ENCODE peak calls at places on chromosomes 1 and 21, in seven cellular contexts. G is H1, T is mesenchymal stem cell, C is mesendoderm, M is H9, K is trophoblast cell, I is neuronal stem cell. A is an unnamed sample.

GRCh38 chr1:209775634-209776033 is 8.7 kb downstream of the C1orf74 start:
- DNase-seq in C (no peak), T (no peak), M (no peak), I (no peak), G (no peak), K (no peak), A (no peak)

GRCh38 chr1:164184273-164184672 is 374.7 kb upstream of the PBX1 start:
- DNase-seq in G (no peak), I (no peak), T (no peak), M (no peak), K (peak), C (no peak), A (no peak)

GRCh38 chr21:14923468-14923867 is 141.3 kb downstream of the NRIP1 start:
- DNase-seq in C (no peak), G (no peak), M (no peak), I (no peak), T (no peak), K (no peak), A (peak)

GRCh38 chr1:159921700-159922498 is 3.4 kb downstream of the TAGLN2 start:
- DNase-seq in G (no peak), T (peak), I (no peak), K (no peak), M (no peak), C (no peak), A (peak)

GRCh38 chr21:42959754-42960153 is 14.6 kb upstream of the PKNOX1 start:
- DNase-seq in G (no peak), C (no peak), I (no peak), K (no peak), M (peak), T (no peak), A (no peak)

GRCh38 chr1:28239004-28239403 is 3.1 kb downstream of the ATP5IF1 start:
- DNase-seq in M (no peak), T (no peak), I (no peak), G (no peak), C (no peak), K (no peak), A (no peak)

GRCh38 chr21:34351786-34352241 is 12.0 kb upstream of the KCNE2 start:
- DNase-seq in I (peak), C (peak), K (peak), M (no peak), T (peak), G (no peak), A (peak)

GRCh38 chr1:222093518-222093917 is 351.6 kb upstream of the DUSP10 start:
- DNase-seq in I (no peak), G (no peak), K (no peak), M (no peak), T (no peak), C (no peak), A (no peak)

GRCh38 chr1:44318097-44319088 is 36.7 kb downstream of the ERI3 start:
- DNase-seq in I (no peak), C (peak), M (peak), T (peak), G (peak), K (peak), A (peak)

GRCh38 chr21:42201615-42202161 is 17.3 kb upstream of the ABCG1 start:
- DNase-seq in C (no peak), I (no peak), G (no peak), M (no peak), K (no peak), T (no peak), A (no peak)

GRCh38 chr21:28333455-28334108 is 659.1 kb downstream of the LTN1 start:
- DNase-seq in K (no peak), G (no peak), I (no peak), M (no peak), T (peak), C (no peak), A (peak)

GRCh38 chr1:43867946-43868740 is 65.5 kb upstream of the ARTN start:
- DNase-seq in C (no peak), K (no peak), M (peak), T (peak), G (no peak), I (no peak), A (peak)

GRCh38 chr1:182784556-182785171 is 4.9 kb upstream of the NPL start:
- DNase-seq in T (peak), G (no peak), K (peak), C (peak), I (peak), M (no peak), A (peak)

GRCh38 chr1:104765115-104765514 is 1015.4 kb downstream of the AMY1C start:
- DNase-seq in K (no peak), I (no peak), C (no peak), M (no peak), G (no peak), T (peak), A (no peak)

GRCh38 chr1:26696191-26696644 is 403 bp downstream of the ARID1A start:
- DNase-seq in M (no peak), G (no peak), C (no peak), I (no peak), T (no peak), K (no peak), A (no peak)

GRCh38 chr1:118744420-118744819 is 243.7 kb downstream of the TBX15 start:
- DNase-seq in T (no peak), K (no peak), M (no peak), C (no peak), G (no peak), I (no peak), A (no peak)

GRCh38 chr1:47437518-47438320 is at the start of gene FOXD2:
- DNase-seq in K (peak), T (peak), G (peak), I (peak), M (peak), C (peak), A (peak)

GRCh38 chr21:46009951-46010655 is 28.5 kb downstream of the COL6A1 start:
- DNase-seq in K (no peak), T (no peak), C (no peak), I (no peak), G (peak), M (peak), A (no peak)

GRCh38 chr1:6996371-6996770 is 211.1 kb downstream of the CAMTA1 start:
- DNase-seq in T (no peak), K (no peak), I (no peak), C (no peak), G (no peak), M (no peak), A (no peak)
- H2BK120ac ChIP-seq in T (no peak), K (no peak), I (no peak), C (no peak), G (no peak), M (no peak), A (no peak)

DNA sequence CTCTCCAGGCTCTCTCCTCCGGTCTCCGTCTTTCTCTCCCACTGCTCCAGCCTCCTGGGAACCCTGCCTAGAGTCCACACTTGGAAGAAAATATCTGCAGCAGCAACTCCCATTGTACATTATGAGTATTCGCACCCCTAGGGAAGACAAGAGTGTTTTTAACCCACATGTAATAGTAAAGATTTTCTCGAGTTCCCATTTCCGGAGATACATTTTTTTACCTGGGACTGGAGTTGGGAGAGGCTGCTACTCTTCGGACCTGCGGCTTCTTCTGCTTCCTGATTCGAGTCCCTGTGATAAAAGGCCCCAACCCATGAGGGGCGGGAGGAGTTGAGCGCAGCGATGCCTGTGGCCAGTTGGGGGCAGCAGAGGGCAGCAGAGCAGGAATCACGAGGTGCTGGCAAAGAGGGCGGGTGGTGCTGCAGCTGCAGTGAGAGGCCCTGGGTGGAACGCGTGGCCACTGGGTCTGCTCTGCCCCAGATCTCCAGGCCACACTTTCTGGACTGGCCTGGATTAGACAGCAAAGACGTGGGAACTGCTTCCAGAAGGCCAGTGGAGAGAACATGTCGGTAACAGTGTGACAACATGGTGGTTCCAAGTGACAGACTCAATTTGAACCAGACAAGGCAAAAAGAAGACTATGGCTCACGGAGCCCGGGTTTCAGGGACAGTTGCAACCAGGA is 221.0 kb upstream of the CSF3R start:
- DNase-seq in C (peak), I (peak), G (peak), M (peak), K (peak), T (peak), A (peak)
- H3K27ac ChIP-seq in C (no peak), I (no peak), G (no peak), M (no peak), K (no peak), T (no peak), A (no peak)

DNA sequence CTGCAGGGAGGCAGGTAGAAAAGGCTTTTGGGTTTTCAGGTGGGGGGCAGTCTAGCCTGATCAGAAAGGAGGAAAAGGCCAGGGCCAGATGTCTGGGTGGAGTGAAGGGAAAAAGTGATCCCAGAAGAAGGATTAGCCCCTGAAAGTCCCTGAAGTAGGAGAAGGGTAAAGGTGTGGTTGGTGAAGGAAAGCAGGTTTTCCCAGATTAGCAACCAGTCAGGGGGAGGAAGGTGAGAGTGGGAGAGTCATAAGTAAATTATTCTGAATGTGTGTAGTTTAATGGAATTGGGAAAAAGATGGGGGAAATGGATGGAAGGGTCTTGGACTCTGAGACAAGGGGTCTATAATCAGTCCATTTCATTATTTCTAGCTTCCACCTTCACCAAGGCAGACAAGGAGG is 647 bp upstream of the SPRR1A start:
- DNase-seq in M (no peak), T (no peak), G (no peak), K (no peak), I (no peak), C (no peak), A (no peak)
- H2BK120ac ChIP-seq in M (no peak), T (no peak), G (no peak), K (no peak), I (no peak), C (no peak), A (no peak)

GRCh38 chr1:152034654-152035405 is 2.0 kb downstream of the S100A11 start:
- DNase-seq in I (peak), T (peak), M (peak), C (peak), K (peak), G (peak), A (peak)

GRCh38 chr1:152036316-152037216 is at the start of gene S100A11:
- DNase-seq in I (no peak), K (peak), T (peak), G (peak), M (peak), C (peak), A (peak)

GRCh38 chr1:152034324-152034653 is 2.5 kb downstream of the S100A11 start:
- DNase-seq in M (no peak), G (no peak), T (no peak), I (no peak), C (no peak), K (no peak), A (no peak)

GRCh38 chr1:152035406-152036315 is 1.1 kb downstream of the S100A11 start:
- DNase-seq in C (peak), T (peak), M (no peak), G (no peak), I (no peak), K (no peak), A (no peak)

DNA sequence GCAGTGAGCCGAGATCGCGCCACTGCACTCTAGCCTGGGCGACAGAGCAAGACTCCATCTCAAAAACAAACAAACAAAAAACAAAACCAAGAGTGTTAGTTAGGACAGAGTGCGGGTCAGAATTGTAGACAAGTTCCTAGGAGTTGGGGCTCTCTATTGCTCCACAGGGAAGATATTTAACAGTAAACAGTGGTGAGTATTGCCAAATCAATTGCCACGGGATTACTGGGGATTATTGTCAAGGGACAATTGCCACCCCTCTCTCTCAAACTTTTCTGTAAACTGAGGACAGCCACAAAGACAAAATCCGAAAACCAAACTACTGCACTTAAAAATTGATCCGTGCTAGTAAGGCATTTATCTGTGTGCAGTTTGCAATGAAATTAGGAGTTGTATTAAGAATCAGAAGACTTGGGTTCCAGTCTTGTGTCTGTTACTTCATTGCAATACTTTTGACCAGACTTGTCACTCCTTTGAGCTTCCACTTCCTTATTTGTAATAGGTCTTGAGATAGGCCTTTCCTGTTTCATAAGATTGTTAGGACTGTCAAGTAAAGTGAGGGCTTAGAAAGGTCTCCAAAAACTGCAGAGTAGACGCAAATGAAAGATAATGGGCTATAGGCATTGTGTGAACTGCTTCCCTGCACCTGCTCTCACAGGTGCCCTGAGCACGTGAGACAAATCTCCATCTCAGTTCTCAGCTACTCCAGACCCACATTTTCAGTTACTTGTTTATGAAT is 1.3 kb upstream of the S100A11 start:
- DNase-seq in T (no peak), K (no peak), C (no peak), I (no peak), M (no peak), G (no peak), A (no peak)
- H3K27ac ChIP-seq in T (no peak), K (no peak), C (no peak), I (no peak), M (no peak), G (no peak), A (no peak)

DNA sequence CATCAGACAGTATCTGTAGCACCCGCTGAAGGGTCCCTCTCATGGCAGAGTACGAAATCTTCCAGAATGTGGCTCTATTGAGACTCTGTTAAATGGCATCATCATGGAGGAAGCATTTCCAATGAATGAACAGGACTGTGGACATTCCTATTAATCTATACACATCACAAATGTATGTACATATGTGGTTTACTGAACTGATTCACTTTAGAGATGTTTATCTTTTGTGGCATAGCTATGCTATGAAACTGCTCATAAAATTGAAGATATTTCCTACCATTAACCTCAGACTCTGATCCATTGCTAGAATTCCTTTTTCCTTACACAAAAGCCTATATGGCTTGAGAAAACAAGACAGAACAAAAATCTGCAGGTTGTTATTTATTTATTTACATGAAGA is 259.6 kb upstream of the RRP15 start:
- DNase-seq in M (no peak), T (peak), K (peak), I (no peak), C (no peak), G (no peak), A (peak)
- H2BK120ac ChIP-seq in M (no peak), T (no peak), K (no peak), I (no peak), C (no peak), G (no peak), A (no peak)

DNA sequence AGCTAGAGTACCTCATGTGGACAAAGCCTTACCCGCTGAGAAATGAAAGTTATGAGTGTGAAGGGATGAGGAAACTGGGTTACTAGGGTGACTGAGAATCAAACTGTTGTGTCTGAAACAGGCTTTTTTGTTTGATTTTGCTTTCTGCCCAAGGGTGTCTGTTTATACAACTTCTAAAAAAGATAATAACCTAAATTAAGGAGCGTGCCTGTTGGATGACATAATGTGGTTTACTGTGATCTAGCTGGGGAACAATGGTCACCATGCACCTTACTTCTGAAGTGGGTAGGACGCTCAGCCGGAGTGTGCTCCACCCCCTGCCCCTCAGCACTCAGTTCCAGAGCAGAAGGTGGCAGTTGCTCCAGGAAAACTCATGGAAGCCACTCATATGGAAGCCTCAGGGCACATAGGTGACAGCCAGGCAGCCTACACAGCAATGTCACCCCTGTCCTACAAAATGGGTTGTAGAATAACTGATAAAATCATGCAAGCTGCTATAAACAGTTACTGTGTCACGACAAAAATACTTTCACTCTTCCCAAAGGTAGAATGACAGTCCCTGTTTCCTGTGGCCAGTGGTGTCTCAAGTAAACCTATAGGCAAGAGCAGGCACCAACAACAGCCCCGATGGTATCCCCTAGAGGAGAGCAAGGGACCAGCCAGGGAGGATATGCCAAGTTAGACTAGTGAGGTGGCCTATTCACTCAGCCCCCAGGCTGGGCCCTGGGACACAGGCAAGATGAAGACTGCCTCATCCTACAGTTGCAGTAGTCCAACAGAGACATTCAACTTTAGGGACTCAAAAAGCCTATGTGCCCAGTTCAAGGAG is 29.3 kb downstream of the SIPA1L2 start:
- DNase-seq in T (peak), C (peak), K (peak), G (no peak), I (no peak), M (no peak), A (peak)
- H3K27ac ChIP-seq in T (no peak), C (no peak), K (no peak), G (no peak), I (no peak), M (no peak), A (no peak)

GRCh38 chr1:82219841-82220240 is 419.1 kb downstream of the ADGRL2 start:
- DNase-seq in M (no peak), G (no peak), T (no peak), K (no peak), C (no peak), I (no peak), A (no peak)
- H2BK120ac ChIP-seq in M (no peak), G (no peak), T (no peak), K (no peak), C (no peak), I (no peak), A (no peak)

DNA sequence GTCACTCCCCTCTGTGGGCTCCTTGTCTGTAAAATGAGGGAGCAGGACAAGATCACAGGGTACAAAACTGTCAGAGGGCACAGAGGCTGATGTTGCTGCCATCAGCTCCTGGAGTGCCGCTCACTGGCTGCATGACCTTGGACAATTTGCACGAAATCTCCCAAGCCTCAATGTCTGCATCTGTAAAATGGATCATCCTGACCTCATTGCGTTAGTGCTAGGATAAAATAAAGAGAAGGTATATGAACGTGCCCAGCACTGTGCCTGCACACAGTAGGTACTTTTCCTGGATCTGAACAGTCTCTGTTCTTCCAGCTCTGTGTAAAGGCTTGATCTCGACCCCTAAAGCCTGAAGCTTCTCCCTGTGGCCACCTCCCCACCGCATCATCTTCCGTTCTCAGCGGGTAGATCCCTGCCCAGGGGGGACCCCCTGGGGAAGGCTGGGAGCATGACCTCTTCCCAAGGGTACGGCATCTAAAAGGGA is 12.9 kb downstream of the TNFRSF1B start:
- DNase-seq in C (no peak), I (no peak), T (no peak), G (no peak), M (no peak), K (no peak), A (no peak)
- H3K27ac ChIP-seq in C (no peak), I (no peak), T (no peak), G (no peak), M (no peak), K (no peak), A (no peak)

DNA sequence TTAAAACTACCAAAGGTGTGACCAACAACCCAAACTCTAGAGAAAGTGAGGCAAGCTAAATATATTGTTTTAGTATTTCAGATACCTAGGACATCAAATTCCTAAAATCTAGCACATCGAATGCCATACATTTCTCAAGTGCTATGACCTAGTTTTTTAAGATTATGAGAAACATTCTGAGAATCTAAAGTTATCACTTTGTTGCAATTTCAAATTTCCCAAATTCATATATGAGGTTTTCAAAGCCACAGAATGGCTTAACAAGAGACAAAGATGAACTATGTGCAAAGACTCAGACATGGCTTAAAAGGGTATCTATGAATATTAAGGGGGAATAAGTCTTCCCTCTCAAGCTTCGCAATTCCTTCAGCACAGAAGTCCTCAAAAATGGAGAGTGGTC is 6.8 kb downstream of the SCYL3 start:
- DNase-seq in G (no peak), C (no peak), K (no peak), I (no peak), M (no peak), T (no peak), A (no peak)
- H2BK120ac ChIP-seq in G (no peak), C (no peak), K (no peak), I (no peak), M (no peak), T (no peak), A (no peak)